ENCODE peak calls at places on chromosome 3, in five cellular contexts. One of them, this sample, is unnamed. For H3K9me3, the result is how much of the 10 kb centered on the place peaks cover.

GRCh38 chr3:122691195-122691594 is 10.6 kb downstream of the PARP14 start:
- DNase-seq in AG04450: peak
- DNase-seq in adrenal gland: peak
- DNase-seq in PC-3: peak
- DNase-seq in CD4-positive, alpha-beta memory T cell: no peak
- DNase-seq in this sample: peak

GRCh38 chr3:183764854-183765731 is 60.3 kb downstream of the MAP6D1 start:
- DNase-seq in AG04450: peak
- DNase-seq in PC-3: peak
- DNase-seq in CD4-positive, alpha-beta memory T cell: no peak
- DNase-seq in adrenal gland: no peak
- DNase-seq in this sample: peak

GRCh38 chr3:41327718-41328117 is 128.4 kb downstream of the CTNNB1 start:
- DNase-seq in PC-3: peak
- DNase-seq in AG04450: no peak
- DNase-seq in CD4-positive, alpha-beta memory T cell: no peak
- DNase-seq in adrenal gland: no peak
- DNase-seq in this sample: no peak

GRCh38 chr3:177126015-177126773 is 71.1 kb downstream of the TBL1XR1 start:
- DNase-seq in CD4-positive, alpha-beta memory T cell: no peak
- DNase-seq in adrenal gland: no peak
- DNase-seq in AG04450: no peak
- DNase-seq in PC-3: peak
- DNase-seq in this sample: peak

GRCh38 chr3:58899159-58899952 is 150.5 kb downstream of the CFAP20DC start:
- DNase-seq in adrenal gland: peak
- DNase-seq in CD4-positive, alpha-beta memory T cell: peak
- DNase-seq in PC-3: peak
- DNase-seq in AG04450: no peak
- DNase-seq in this sample: peak

GRCh38 chr3:126014252-126014651 is 45.3 kb downstream of the ROPN1B start:
- DNase-seq in PC-3: no peak
- DNase-seq in AG04450: no peak
- DNase-seq in adrenal gland: no peak
- DNase-seq in CD4-positive, alpha-beta memory T cell: no peak
- DNase-seq in this sample: peak

GRCh38 chr3:39346785-39347585 is 17.5 kb downstream of the CCR8 start:
- DNase-seq in adrenal gland: no peak
- DNase-seq in AG04450: no peak
- DNase-seq in CD4-positive, alpha-beta memory T cell: no peak
- DNase-seq in PC-3: no peak
- DNase-seq in this sample: no peak

GRCh38 chr3:170454468-170454867 is 35.8 kb downstream of the CLDN11 start:
- DNase-seq in PC-3: no peak
- DNase-seq in CD4-positive, alpha-beta memory T cell: no peak
- DNase-seq in adrenal gland: no peak
- DNase-seq in AG04450: no peak
- DNase-seq in this sample: no peak

GRCh38 chr3:67291287-67292252 is 293.5 kb downstream of the KBTBD8 start:
- DNase-seq in AG04450: no peak
- DNase-seq in adrenal gland: no peak
- DNase-seq in CD4-positive, alpha-beta memory T cell: no peak
- DNase-seq in PC-3: no peak
- DNase-seq in this sample: no peak

GRCh38 chr3:37907906-37908305 is 46.2 kb downstream of the CTDSPL start:
- DNase-seq in PC-3: no peak
- DNase-seq in CD4-positive, alpha-beta memory T cell: no peak
- DNase-seq in adrenal gland: no peak
- DNase-seq in AG04450: no peak
- DNase-seq in this sample: no peak

GRCh38 chr3:39733804-39734203 is 75.6 kb upstream of the MYRIP start:
- DNase-seq in CD4-positive, alpha-beta memory T cell: no peak
- DNase-seq in AG04450: no peak
- DNase-seq in PC-3: no peak
- DNase-seq in adrenal gland: no peak
- DNase-seq in this sample: no peak

GRCh38 chr3:45665101-45665572 is 24.1 kb upstream of the SACM1L start:
- DNase-seq in CD4-positive, alpha-beta memory T cell: peak
- DNase-seq in AG04450: no peak
- DNase-seq in PC-3: peak
- DNase-seq in adrenal gland: peak
- DNase-seq in this sample: peak

GRCh38 chr3:176147251-176147650 is 1050.0 kb downstream of the TBL1XR1 start:
- DNase-seq in adrenal gland: no peak
- DNase-seq in AG04450: no peak
- DNase-seq in PC-3: peak
- DNase-seq in CD4-positive, alpha-beta memory T cell: no peak
- DNase-seq in this sample: no peak

GRCh38 chr3:183253364-183253960 is 409 bp downstream of the B3GNT5 start:
- DNase-seq in AG04450: peak
- DNase-seq in PC-3: peak
- DNase-seq in CD4-positive, alpha-beta memory T cell: no peak
- DNase-seq in adrenal gland: peak
- DNase-seq in this sample: peak

GRCh38 chr3:65996605-65997004 is 42.1 kb downstream of the MAGI1 start:
- DNase-seq in CD4-positive, alpha-beta memory T cell: no peak
- DNase-seq in adrenal gland: no peak
- DNase-seq in AG04450: no peak
- DNase-seq in PC-3: peak
- DNase-seq in this sample: no peak

GRCh38 chr3:142117052-142117451 is 32.3 kb downstream of the TFDP2 start:
- DNase-seq in adrenal gland: no peak
- DNase-seq in PC-3: peak
- DNase-seq in AG04450: no peak
- DNase-seq in CD4-positive, alpha-beta memory T cell: no peak
- DNase-seq in this sample: no peak

GRCh38 chr3:193782280-193782654 is 189.3 kb downstream of the OPA1 start:
- DNase-seq in adrenal gland: no peak
- DNase-seq in CD4-positive, alpha-beta memory T cell: no peak
- DNase-seq in AG04450: no peak
- DNase-seq in PC-3: peak
- DNase-seq in this sample: no peak

GRCh38 chr3:167102071-167102470 is 278.0 kb downstream of the ZBBX start:
- DNase-seq in PC-3: peak
- DNase-seq in CD4-positive, alpha-beta memory T cell: no peak
- DNase-seq in AG04450: no peak
- DNase-seq in adrenal gland: no peak
- DNase-seq in this sample: no peak

GRCh38 chr3:169999433-169999832 is 32.8 kb downstream of the SEC62 start:
- DNase-seq in PC-3: no peak
- DNase-seq in AG04450: no peak
- DNase-seq in adrenal gland: no peak
- DNase-seq in CD4-positive, alpha-beta memory T cell: no peak
- DNase-seq in this sample: peak

GRCh38 chr3:194574639-194575483 is 58.4 kb downstream of the TMEM44 start:
- DNase-seq in adrenal gland: peak
- DNase-seq in CD4-positive, alpha-beta memory T cell: no peak
- DNase-seq in AG04450: no peak
- DNase-seq in PC-3: peak
- DNase-seq in this sample: peak

GRCh38 chr3:76554717-76555116 is 485.2 kb upstream of the ROBO2 start:
- DNase-seq in AG04450: peak
- DNase-seq in PC-3: no peak
- DNase-seq in CD4-positive, alpha-beta memory T cell: no peak
- DNase-seq in adrenal gland: no peak
- DNase-seq in this sample: peak

GRCh38 chr3:186138272-186138981 is 29.5 kb upstream of the ETV5 start:
- DNase-seq in adrenal gland: peak
- DNase-seq in CD4-positive, alpha-beta memory T cell: no peak
- DNase-seq in PC-3: no peak
- DNase-seq in AG04450: no peak
- DNase-seq in this sample: no peak

GRCh38 chr3:182327196-182327681 is 466.1 kb upstream of the ATP11B start:
- DNase-seq in adrenal gland: no peak
- DNase-seq in AG04450: no peak
- DNase-seq in PC-3: peak
- DNase-seq in CD4-positive, alpha-beta memory T cell: no peak
- DNase-seq in this sample: no peak

GRCh38 chr3:13867727-13868126 is 12.1 kb downstream of the WNT7A start:
- DNase-seq in PC-3: no peak
- DNase-seq in adrenal gland: no peak
- DNase-seq in AG04450: no peak
- DNase-seq in CD4-positive, alpha-beta memory T cell: no peak
- DNase-seq in this sample: no peak

GRCh38 chr3:159045279-159045678 is 243.4 kb downstream of the MFSD1 start:
- DNase-seq in PC-3: no peak
- DNase-seq in AG04450: no peak
- DNase-seq in CD4-positive, alpha-beta memory T cell: no peak
- DNase-seq in adrenal gland: no peak
- DNase-seq in this sample: no peak

GRCh38 chr3:72080101-72080500 is 295.2 kb upstream of the PROK2 start:
- DNase-seq in PC-3: no peak
- DNase-seq in CD4-positive, alpha-beta memory T cell: no peak
- DNase-seq in AG04450: no peak
- DNase-seq in adrenal gland: no peak
- DNase-seq in this sample: no peak

GRCh38 chr3:72078661-72079368 is 293.9 kb upstream of the PROK2 start:
- DNase-seq in CD4-positive, alpha-beta memory T cell: no peak
- DNase-seq in PC-3: no peak
- DNase-seq in adrenal gland: no peak
- DNase-seq in AG04450: no peak
- DNase-seq in this sample: no peak

GRCh38 chr3:72080800-72081199 is 295.9 kb upstream of the PROK2 start:
- DNase-seq in adrenal gland: no peak
- DNase-seq in PC-3: no peak
- DNase-seq in CD4-positive, alpha-beta memory T cell: no peak
- DNase-seq in AG04450: no peak
- DNase-seq in this sample: no peak

GRCh38 chr3:72079369-72079872 is 294.5 kb upstream of the PROK2 start:
- DNase-seq in CD4-positive, alpha-beta memory T cell: no peak
- DNase-seq in adrenal gland: no peak
- DNase-seq in AG04450: no peak
- DNase-seq in PC-3: no peak
- DNase-seq in this sample: no peak

GRCh38 chr3:72077473-72078259 is 292.7 kb upstream of the PROK2 start:
- DNase-seq in adrenal gland: no peak
- DNase-seq in CD4-positive, alpha-beta memory T cell: no peak
- DNase-seq in AG04450: no peak
- DNase-seq in PC-3: no peak
- DNase-seq in this sample: no peak
- H3K9me3 ChIP-seq in adrenal gland: under half
- H3K9me3 ChIP-seq in CD4-positive, alpha-beta memory T cell: under half
- H3K9me3 ChIP-seq in AG04450: under half
- H3K9me3 ChIP-seq in PC-3: under half
- H3K9me3 ChIP-seq in this sample: under half

DNA sequence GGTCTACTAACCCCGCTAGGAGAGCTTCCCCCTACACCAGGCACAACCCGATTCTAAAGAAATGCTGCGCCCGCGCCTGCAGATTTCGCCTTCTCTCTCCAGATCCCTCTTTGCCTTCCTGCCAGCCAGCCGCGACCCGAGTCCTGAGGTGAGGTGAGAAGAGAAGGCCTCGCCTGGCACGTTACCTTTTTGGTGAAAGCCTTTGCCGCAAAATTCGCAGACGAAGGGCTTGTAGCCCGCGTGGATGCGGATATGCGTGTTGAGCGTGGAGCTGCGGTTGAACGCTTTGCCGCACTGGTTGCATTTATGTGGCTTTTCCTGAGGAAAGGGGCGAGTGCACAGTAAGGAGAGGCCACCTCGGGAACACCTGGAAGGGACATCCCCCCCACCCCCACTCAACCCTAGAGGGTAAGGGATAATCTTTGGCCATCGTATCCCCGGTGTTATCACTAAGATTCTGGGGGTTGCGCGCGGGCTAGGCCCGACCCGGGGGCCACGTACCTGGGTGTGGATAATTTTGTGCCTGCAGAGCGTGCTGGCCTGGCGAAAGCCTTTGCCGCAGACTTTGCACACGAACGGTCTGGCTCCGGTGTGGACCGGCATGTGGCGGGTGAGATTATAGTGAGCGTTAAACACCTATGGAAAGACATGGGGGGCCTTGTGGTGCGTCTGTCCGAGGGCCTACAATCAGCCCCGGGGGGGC is 2.2 kb downstream of the FEZF2 start:
- DNase-seq in PC-3: no peak
- DNase-seq in AG04450: no peak
- DNase-seq in CD4-positive, alpha-beta memory T cell: no peak
- DNase-seq in adrenal gland: no peak
- DNase-seq in this sample: no peak
- H3K9me3 ChIP-seq in PC-3: under half
- H3K9me3 ChIP-seq in AG04450: under half
- H3K9me3 ChIP-seq in CD4-positive, alpha-beta memory T cell: under half
- H3K9me3 ChIP-seq in adrenal gland: under half
- H3K9me3 ChIP-seq in this sample: under half

GRCh38 chr3:49236226-49236625 is 40.8 kb downstream of the C3orf62 start:
- DNase-seq in AG04450: no peak
- DNase-seq in adrenal gland: no peak
- DNase-seq in PC-3: no peak
- DNase-seq in CD4-positive, alpha-beta memory T cell: no peak
- DNase-seq in this sample: no peak
- H3K9me3 ChIP-seq in AG04450: under half
- H3K9me3 ChIP-seq in adrenal gland: under half
- H3K9me3 ChIP-seq in PC-3: under half
- H3K9me3 ChIP-seq in CD4-positive, alpha-beta memory T cell: under half
- H3K9me3 ChIP-seq in this sample: under half

GRCh38 chr3:152550284-152550683 is 281.6 kb downstream of the MBNL1 start:
- DNase-seq in CD4-positive, alpha-beta memory T cell: no peak
- DNase-seq in adrenal gland: no peak
- DNase-seq in AG04450: no peak
- DNase-seq in PC-3: no peak
- DNase-seq in this sample: no peak
- H3K9me3 ChIP-seq in CD4-positive, alpha-beta memory T cell: under half
- H3K9me3 ChIP-seq in adrenal gland: under half
- H3K9me3 ChIP-seq in AG04450: under half
- H3K9me3 ChIP-seq in PC-3: under half
- H3K9me3 ChIP-seq in this sample: under half

DNA sequence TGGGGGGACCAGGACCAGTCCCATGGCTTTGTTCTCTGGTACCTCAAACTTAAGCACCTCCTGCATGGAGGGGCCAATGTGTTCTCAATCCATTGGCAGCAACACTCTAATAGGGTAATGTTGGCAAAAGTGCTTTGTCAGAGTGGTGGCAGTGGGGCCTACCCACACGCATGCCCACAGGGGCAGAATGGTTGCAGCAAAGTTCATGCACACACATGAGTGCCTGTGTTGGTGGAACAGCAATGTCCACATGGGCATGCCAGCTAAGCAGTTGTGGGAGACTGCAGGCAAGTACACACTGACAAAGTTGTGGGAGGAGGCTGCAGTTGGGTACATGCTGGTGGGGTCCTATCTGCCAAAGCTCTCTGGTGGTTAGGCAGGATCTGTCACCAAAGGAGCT is 645.2 kb downstream of the ZNF385D start:
- DNase-seq in adrenal gland: no peak
- DNase-seq in PC-3: no peak
- DNase-seq in AG04450: no peak
- DNase-seq in CD4-positive, alpha-beta memory T cell: no peak
- DNase-seq in this sample: no peak
- H3K9me3 ChIP-seq in adrenal gland: under half
- H3K9me3 ChIP-seq in PC-3: under half
- H3K9me3 ChIP-seq in AG04450: under half
- H3K9me3 ChIP-seq in CD4-positive, alpha-beta memory T cell: under half
- H3K9me3 ChIP-seq in this sample: under half

GRCh38 chr3:187473778-187474406 is 105.7 kb downstream of the RTP4 start:
- DNase-seq in adrenal gland: no peak
- DNase-seq in CD4-positive, alpha-beta memory T cell: no peak
- DNase-seq in AG04450: no peak
- DNase-seq in PC-3: peak
- DNase-seq in this sample: no peak
- H3K9me3 ChIP-seq in adrenal gland: under half
- H3K9me3 ChIP-seq in CD4-positive, alpha-beta memory T cell: under half
- H3K9me3 ChIP-seq in AG04450: under half
- H3K9me3 ChIP-seq in PC-3: under half
- H3K9me3 ChIP-seq in this sample: under half

This sample was measured in GM23248.